ENCODE peak calls at places on chromosomes 5 and 9, in seven cellular contexts. D is AG09309; P is EH; W is fibroblast of the aortic adventitia; L is activated T-cell treated with anti-CD3 and anti-CD28 coated beads for 1 hour; X is activated effector memory CD4-positive, alpha-beta T cell treated with Interleukin-2 at 50 U/mL for 16 hours; S is cortex of kidney. O is an unnamed sample.

GRCh38 chr9:14317667-14318255 is 3.8 kb upstream of the NFIB start:
- DNase-seq in W (no peak), P (no peak), L (no peak), X (no peak), D (no peak), S (no peak), O (no peak)

GRCh38 chr5:171533153-171533552 is 113.7 kb downstream of the FGF18 start:
- DNase-seq in S (no peak), D (no peak), P (no peak), L (no peak), X (no peak), W (no peak), O (no peak)

GRCh38 chr5:53820802-53821171 is 260.3 kb downstream of the NDUFS4 start:
- DNase-seq in P (no peak), L (no peak), W (no peak), D (no peak), S (no peak), X (no peak), O (no peak)

GRCh38 chr5:15344954-15345353 is 155.0 kb upstream of the FBXL7 start:
- DNase-seq in P (no peak), X (no peak), D (no peak), S (no peak), W (no peak), L (no peak), O (no peak)

GRCh38 chr5:171309276-171309525 is 153 bp downstream of the TLX3 start:
- DNase-seq in S (no peak), L (no peak), P (no peak), W (no peak), X (no peak), D (no peak), O (no peak)

GRCh38 chr9:134707031-134707680 is 65.6 kb downstream of the COL5A1 start:
- DNase-seq in D (peak; percentile 21), P (peak; percentile 97), S (no peak), L (no peak), X (no peak), W (peak; percentile 87), O (no peak)

GRCh38 chr9:134500931-134501265 is 140.7 kb upstream of the COL5A1 start:
- DNase-seq in S (no peak), L (no peak), X (no peak), W (no peak), D (no peak), P (no peak), O (no peak)

GRCh38 chr5:150136290-150136689 is 19.4 kb downstream of the PDGFRB start:
- DNase-seq in D (no peak), S (no peak), L (no peak), W (no peak), X (no peak), P (no peak), O (no peak)

GRCh38 chr9:14497476-14497875 is 183.5 kb upstream of the NFIB start:
- DNase-seq in S (no peak), P (no peak), X (no peak), D (no peak), L (no peak), W (peak; percentile 4), O (no peak)

GRCh38 chr5:44321176-44321575 is 68.0 kb downstream of the FGF10 start:
- DNase-seq in D (no peak), P (no peak), L (no peak), X (no peak), S (no peak), W (no peak), O (no peak)

GRCh38 chr5:83974151-83974822 is 253.6 kb upstream of the HAPLN1 start:
- DNase-seq in X (no peak), L (no peak), P (peak; percentile 16), W (no peak), D (no peak), S (no peak), O (no peak)

GRCh38 chr5:162607879-162608278 is 540.3 kb downstream of the GABRG2 start:
- DNase-seq in D (no peak), S (no peak), P (no peak), L (no peak), W (no peak), X (no peak), O (peak; percentile 38)

GRCh38 chr5:94785111-94785510 is 166.6 kb downstream of the SLF1 start:
- DNase-seq in S (no peak), X (no peak), D (no peak), W (peak; percentile 15), P (no peak), L (no peak), O (peak; percentile 4)

GRCh38 chr9:105405514-105406131 is 42.2 kb upstream of the FSD1L start:
- DNase-seq in P (peak; percentile 42), L (no peak), S (no peak), D (no peak), W (no peak), X (peak; percentile 34), O (no peak)

GRCh38 chr5:157266286-157267007 is 524 bp downstream of the CYFIP2 start:
- DNase-seq in P (no peak), X (no peak), L (no peak), D (no peak), S (no peak), W (no peak), O (peak; percentile 49)

GRCh38 chr5:32027717-32028321 is 146.3 kb downstream of the GOLPH3 start:
- DNase-seq in W (peak; percentile 99), X (no peak), D (peak; percentile 96), S (no peak), P (peak; percentile 98), L (no peak), O (no peak)

GRCh38 chr5:157022002-157022401 is 36.9 kb downstream of the HAVCR1 start:
- DNase-seq in S (no peak), W (no peak), D (no peak), L (no peak), X (no peak), P (no peak), O (no peak)

GRCh38 chr5:179267071-179267670 is 78.1 kb downstream of the ADAMTS2 start:
- DNase-seq in X (no peak), P (peak; percentile 44), D (no peak), L (no peak), S (no peak), W (no peak), O (no peak)

GRCh38 chr9:78609471-78609870 is 312.5 kb downstream of the PSAT1 start:
- DNase-seq in L (no peak), D (no peak), S (no peak), P (no peak), W (no peak), X (no peak), O (no peak)

GRCh38 chr5:79858097-79858723 is 132.9 kb downstream of the MTX3 start:
- DNase-seq in S (no peak), W (peak; percentile 74), L (peak; percentile 76), X (peak; percentile 59), D (no peak), P (peak; percentile 60), O (peak; percentile 81)

GRCh38 chr5:99169309-99169708 is 240.5 kb upstream of the CHD1 start:
- DNase-seq in D (no peak), L (no peak), W (peak; percentile 1), X (no peak), S (no peak), P (no peak), O (peak; percentile 40)

GRCh38 chr5:74370168-74370567 is 270.4 kb downstream of the ENC1 start:
- DNase-seq in D (no peak), S (no peak), X (no peak), L (no peak), W (no peak), P (no peak), O (no peak)

GRCh38 chr5:51679286-51679685 is 296.0 kb downstream of the ISL1 start:
- DNase-seq in W (no peak), X (no peak), P (no peak), S (no peak), D (no peak), L (no peak), O (no peak)

GRCh38 chr5:176800024-176800423 is 10.3 kb upstream of the UNC5A start:
- DNase-seq in X (no peak), P (no peak), S (no peak), L (no peak), W (no peak), D (no peak), O (no peak)

GRCh38 chr9:114930063-114930812 is at the start of gene TNFSF8:
- DNase-seq in L (peak; percentile 47), X (peak; percentile 62), W (no peak), D (no peak), P (no peak), S (no peak), O (no peak)

GRCh38 chr9:137087409-137087925 is 682 bp downstream of the MAN1B1 start:
- DNase-seq in W (no peak), L (no peak), P (no peak), S (no peak), D (no peak), X (no peak), O (no peak)

GRCh38 chr5:171850354-171850947 is 64.8 kb downstream of the SMIM23 start:
- DNase-seq in X (no peak), D (no peak), S (no peak), P (peak; percentile 35), L (no peak), W (peak; percentile 38), O (peak; percentile 30)

GRCh38 chr5:10839916-10840599 is 79.0 kb upstream of the DAP start:
- DNase-seq in L (no peak), P (no peak), D (no peak), X (no peak), W (no peak), S (no peak), O (no peak)

GRCh38 chr5:88682797-88683496 is 200.0 kb downstream of the MEF2C start:
- DNase-seq in S (no peak), X (no peak), P (no peak), W (no peak), D (no peak), L (no peak), O (no peak)

O was measured in HT-29.